ENCODE peak calls at places on chromosomes 3 and 15, in seven cellular contexts. One of them, this sample, is unnamed.

GRCh38 chr15:88897456-88898194 is 2.3 kb upstream of the HAPLN3 start:
- DNase-seq in mesendoderm: peak; percentile 54
- DNase-seq in body of pancreas: peak; percentile 88
- DNase-seq in uterus: peak; percentile 87
- DNase-seq in upper lobe of right lung: peak; percentile 91
- DNase-seq in hepatocyte: peak; percentile 95
- DNase-seq in CD4-positive, CD25-positive, alpha-beta regulatory T cell: peak; percentile 76
- DNase-seq in this sample: peak; percentile 58

GRCh38 chr3:150083653-150084037 is 113.0 kb upstream of the PFN2 start:
- DNase-seq in mesendoderm: no peak
- DNase-seq in body of pancreas: no peak
- DNase-seq in uterus: peak; percentile 22
- DNase-seq in upper lobe of right lung: no peak
- DNase-seq in hepatocyte: peak; percentile 48
- DNase-seq in CD4-positive, CD25-positive, alpha-beta regulatory T cell: no peak
- DNase-seq in this sample: no peak

GRCh38 chr3:138673641-138674040 is 65.1 kb downstream of the FAIM start:
- DNase-seq in mesendoderm: peak; percentile 81
- DNase-seq in body of pancreas: no peak
- DNase-seq in uterus: no peak
- DNase-seq in upper lobe of right lung: no peak
- DNase-seq in hepatocyte: peak; percentile 28
- DNase-seq in CD4-positive, CD25-positive, alpha-beta regulatory T cell: no peak
- DNase-seq in this sample: no peak

GRCh38 chr3:110811050-110811449 is 260.6 kb upstream of the NECTIN3 start:
- DNase-seq in mesendoderm: no peak
- DNase-seq in body of pancreas: no peak
- DNase-seq in uterus: no peak
- DNase-seq in upper lobe of right lung: no peak
- DNase-seq in hepatocyte: no peak
- DNase-seq in CD4-positive, CD25-positive, alpha-beta regulatory T cell: no peak
- DNase-seq in this sample: no peak

GRCh38 chr15:92747047-92747446 is 91.5 kb upstream of the FAM174B start:
- DNase-seq in mesendoderm: peak; percentile 34
- DNase-seq in body of pancreas: no peak
- DNase-seq in uterus: no peak
- DNase-seq in upper lobe of right lung: no peak
- DNase-seq in hepatocyte: no peak
- DNase-seq in CD4-positive, CD25-positive, alpha-beta regulatory T cell: no peak
- DNase-seq in this sample: no peak

GRCh38 chr3:107142786-107143185 is 234.5 kb upstream of the CCDC54 start:
- DNase-seq in mesendoderm: peak; percentile 87
- DNase-seq in body of pancreas: no peak
- DNase-seq in uterus: no peak
- DNase-seq in upper lobe of right lung: no peak
- DNase-seq in hepatocyte: no peak
- DNase-seq in CD4-positive, CD25-positive, alpha-beta regulatory T cell: no peak
- DNase-seq in this sample: no peak

GRCh38 chr3:168030488-168031054 is 65.2 kb downstream of the GOLIM4 start:
- DNase-seq in mesendoderm: no peak
- DNase-seq in body of pancreas: no peak
- DNase-seq in uterus: no peak
- DNase-seq in upper lobe of right lung: no peak
- DNase-seq in hepatocyte: no peak
- DNase-seq in CD4-positive, CD25-positive, alpha-beta regulatory T cell: no peak
- DNase-seq in this sample: no peak

GRCh38 chr15:75149911-75150709 is 51.6 kb upstream of the C15orf39 start:
- DNase-seq in mesendoderm: no peak
- DNase-seq in body of pancreas: no peak
- DNase-seq in uterus: no peak
- DNase-seq in upper lobe of right lung: no peak
- DNase-seq in hepatocyte: no peak
- DNase-seq in CD4-positive, CD25-positive, alpha-beta regulatory T cell: peak; percentile 28
- DNase-seq in this sample: no peak

GRCh38 chr15:85404922-85405293 is 24.5 kb downstream of the AKAP13 start:
- DNase-seq in mesendoderm: no peak
- DNase-seq in body of pancreas: no peak
- DNase-seq in uterus: no peak
- DNase-seq in upper lobe of right lung: no peak
- DNase-seq in hepatocyte: no peak
- DNase-seq in CD4-positive, CD25-positive, alpha-beta regulatory T cell: no peak
- DNase-seq in this sample: no peak

GRCh38 chr3:179088306-179088705 is 16.7 kb upstream of the ZMAT3 start:
- DNase-seq in mesendoderm: peak; percentile 22
- DNase-seq in body of pancreas: no peak
- DNase-seq in uterus: no peak
- DNase-seq in upper lobe of right lung: no peak
- DNase-seq in hepatocyte: no peak
- DNase-seq in CD4-positive, CD25-positive, alpha-beta regulatory T cell: peak; percentile 27
- DNase-seq in this sample: no peak

GRCh38 chr3:110568246-110568645 is 503.4 kb upstream of the NECTIN3 start:
- DNase-seq in mesendoderm: no peak
- DNase-seq in body of pancreas: no peak
- DNase-seq in uterus: no peak
- DNase-seq in upper lobe of right lung: no peak
- DNase-seq in hepatocyte: no peak
- DNase-seq in CD4-positive, CD25-positive, alpha-beta regulatory T cell: no peak
- DNase-seq in this sample: no peak

GRCh38 chr15:32952062-32952461 is 234.3 kb downstream of the GREM1 start:
- DNase-seq in mesendoderm: no peak
- DNase-seq in body of pancreas: no peak
- DNase-seq in uterus: no peak
- DNase-seq in upper lobe of right lung: no peak
- DNase-seq in hepatocyte: no peak
- DNase-seq in CD4-positive, CD25-positive, alpha-beta regulatory T cell: no peak
- DNase-seq in this sample: no peak

GRCh38 chr3:36904641-36905040 is 40.2 kb downstream of the TRANK1 start:
- DNase-seq in mesendoderm: peak; percentile 66
- DNase-seq in body of pancreas: peak; percentile 25
- DNase-seq in uterus: no peak
- DNase-seq in upper lobe of right lung: no peak
- DNase-seq in hepatocyte: no peak
- DNase-seq in CD4-positive, CD25-positive, alpha-beta regulatory T cell: no peak
- DNase-seq in this sample: no peak

GRCh38 chr3:167184511-167184910 is 195.6 kb downstream of the ZBBX start:
- DNase-seq in mesendoderm: peak; percentile 68
- DNase-seq in body of pancreas: peak; percentile 9
- DNase-seq in uterus: no peak
- DNase-seq in upper lobe of right lung: no peak
- DNase-seq in hepatocyte: peak; percentile 12
- DNase-seq in CD4-positive, CD25-positive, alpha-beta regulatory T cell: no peak
- DNase-seq in this sample: no peak

GRCh38 chr15:66085128-66085527 is 168.4 kb downstream of the MEGF11 start:
- DNase-seq in mesendoderm: peak; percentile 53
- DNase-seq in body of pancreas: no peak
- DNase-seq in uterus: no peak
- DNase-seq in upper lobe of right lung: no peak
- DNase-seq in hepatocyte: no peak
- DNase-seq in CD4-positive, CD25-positive, alpha-beta regulatory T cell: peak; percentile 17
- DNase-seq in this sample: no peak

GRCh38 chr3:68705695-68706429 is 226.5 kb downstream of the TAFA4 start:
- DNase-seq in mesendoderm: peak; percentile 65
- DNase-seq in body of pancreas: no peak
- DNase-seq in uterus: no peak
- DNase-seq in upper lobe of right lung: no peak
- DNase-seq in hepatocyte: peak; percentile 41
- DNase-seq in CD4-positive, CD25-positive, alpha-beta regulatory T cell: no peak
- DNase-seq in this sample: peak; percentile 11

GRCh38 chr3:156725706-156726105 is 51.3 kb downstream of the TIPARP start:
- DNase-seq in mesendoderm: no peak
- DNase-seq in body of pancreas: no peak
- DNase-seq in uterus: no peak
- DNase-seq in upper lobe of right lung: no peak
- DNase-seq in hepatocyte: peak; percentile 39
- DNase-seq in CD4-positive, CD25-positive, alpha-beta regulatory T cell: no peak
- DNase-seq in this sample: no peak

GRCh38 chr15:74121040-74121439 is 9.3 kb upstream of the ISLR2 start:
- DNase-seq in mesendoderm: no peak
- DNase-seq in body of pancreas: no peak
- DNase-seq in uterus: no peak
- DNase-seq in upper lobe of right lung: no peak
- DNase-seq in hepatocyte: no peak
- DNase-seq in CD4-positive, CD25-positive, alpha-beta regulatory T cell: no peak
- DNase-seq in this sample: no peak

GRCh38 chr3:8618950-8619349 is 25.6 kb downstream of the SSUH2 start:
- DNase-seq in mesendoderm: no peak
- DNase-seq in body of pancreas: no peak
- DNase-seq in uterus: no peak
- DNase-seq in upper lobe of right lung: no peak
- DNase-seq in hepatocyte: no peak
- DNase-seq in CD4-positive, CD25-positive, alpha-beta regulatory T cell: no peak
- DNase-seq in this sample: no peak

GRCh38 chr3:52086939-52087675 is 30.7 kb upstream of the DUSP7 start:
- DNase-seq in mesendoderm: no peak
- DNase-seq in body of pancreas: no peak
- DNase-seq in uterus: no peak
- DNase-seq in upper lobe of right lung: peak; percentile 69
- DNase-seq in hepatocyte: no peak
- DNase-seq in CD4-positive, CD25-positive, alpha-beta regulatory T cell: peak; percentile 28
- DNase-seq in this sample: no peak

GRCh38 chr3:183350164-183350563 is 78.3 kb downstream of the MCF2L2 start:
- DNase-seq in mesendoderm: peak; percentile 9
- DNase-seq in body of pancreas: no peak
- DNase-seq in uterus: no peak
- DNase-seq in upper lobe of right lung: no peak
- DNase-seq in hepatocyte: no peak
- DNase-seq in CD4-positive, CD25-positive, alpha-beta regulatory T cell: peak; percentile 47
- DNase-seq in this sample: no peak

GRCh38 chr3:139241783-139242182 is 102.0 kb upstream of the MRPS22 start:
- DNase-seq in mesendoderm: no peak
- DNase-seq in body of pancreas: no peak
- DNase-seq in uterus: no peak
- DNase-seq in upper lobe of right lung: no peak
- DNase-seq in hepatocyte: no peak
- DNase-seq in CD4-positive, CD25-positive, alpha-beta regulatory T cell: no peak
- DNase-seq in this sample: no peak

GRCh38 chr3:46692566-46692983 is 904 bp downstream of the ALS2CL start:
- DNase-seq in mesendoderm: peak; percentile 71
- DNase-seq in body of pancreas: peak; percentile 90
- DNase-seq in uterus: no peak
- DNase-seq in upper lobe of right lung: peak; percentile 94
- DNase-seq in hepatocyte: peak; percentile 90
- DNase-seq in CD4-positive, CD25-positive, alpha-beta regulatory T cell: no peak
- DNase-seq in this sample: no peak
- H3K4me1 ChIP-seq in mesendoderm: peaks cover 3% of the 10 kb centered on the region
- H3K4me1 ChIP-seq in body of pancreas: peaks cover 55% of the 10 kb centered on the region
- H3K4me1 ChIP-seq in uterus: peaks cover 11% of the 10 kb centered on the region
- H3K4me1 ChIP-seq in upper lobe of right lung: peaks cover 65% of the 10 kb centered on the region
- H3K4me1 ChIP-seq in hepatocyte: peaks cover 12% of the 10 kb centered on the region
- H3K4me1 ChIP-seq in CD4-positive, CD25-positive, alpha-beta regulatory T cell: peaks cover 57% of the 10 kb centered on the region
- H3K4me1 ChIP-seq in this sample: peaks cover 66% of the 10 kb centered on the region

GRCh38 chr3:104353951-104354350 is 1012.8 kb upstream of the ALCAM start:
- DNase-seq in mesendoderm: no peak
- DNase-seq in body of pancreas: no peak
- DNase-seq in uterus: no peak
- DNase-seq in upper lobe of right lung: no peak
- DNase-seq in hepatocyte: no peak
- DNase-seq in CD4-positive, CD25-positive, alpha-beta regulatory T cell: no peak
- DNase-seq in this sample: no peak

GRCh38 chr3:104360038-104360437 is 1006.7 kb upstream of the ALCAM start:
- DNase-seq in mesendoderm: no peak
- DNase-seq in body of pancreas: no peak
- DNase-seq in uterus: no peak
- DNase-seq in upper lobe of right lung: no peak
- DNase-seq in hepatocyte: no peak
- DNase-seq in CD4-positive, CD25-positive, alpha-beta regulatory T cell: no peak
- DNase-seq in this sample: no peak

GRCh38 chr3:104362319-104362718 is 1004.4 kb upstream of the ALCAM start:
- DNase-seq in mesendoderm: no peak
- DNase-seq in body of pancreas: no peak
- DNase-seq in uterus: no peak
- DNase-seq in upper lobe of right lung: no peak
- DNase-seq in hepatocyte: no peak
- DNase-seq in CD4-positive, CD25-positive, alpha-beta regulatory T cell: no peak
- DNase-seq in this sample: no peak

DNA sequence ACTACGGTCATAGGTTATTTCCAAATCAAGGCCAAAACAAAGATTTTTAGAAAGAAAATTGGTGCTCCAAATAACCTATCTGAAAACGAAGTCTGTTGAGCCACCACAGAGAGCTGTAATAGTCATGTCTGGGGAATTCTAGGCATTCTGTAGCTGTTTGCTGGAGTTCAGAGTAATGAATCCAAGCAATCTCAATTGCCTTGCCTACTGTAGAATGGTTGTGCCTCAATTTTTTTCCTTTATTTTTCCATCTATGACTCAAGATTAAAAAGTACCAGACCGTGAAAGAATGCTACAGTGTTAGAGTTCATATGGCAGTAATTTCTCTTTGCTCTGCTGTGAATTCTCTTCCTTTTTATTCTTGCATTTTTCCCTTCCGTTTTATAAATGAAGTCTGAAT is 1007.2 kb upstream of the ALCAM start:
- DNase-seq in mesendoderm: peak; percentile 72
- DNase-seq in body of pancreas: no peak
- DNase-seq in uterus: no peak
- DNase-seq in upper lobe of right lung: no peak
- DNase-seq in hepatocyte: peak; percentile 19
- DNase-seq in CD4-positive, CD25-positive, alpha-beta regulatory T cell: no peak
- DNase-seq in this sample: no peak
- H3K4me3 ChIP-seq in mesendoderm: no peak overlapping the region
- H3K4me3 ChIP-seq in body of pancreas: no peak overlapping the region
- H3K4me3 ChIP-seq in uterus: no peak overlapping the region
- H3K4me3 ChIP-seq in upper lobe of right lung: no peak overlapping the region
- H3K4me3 ChIP-seq in hepatocyte: no peak overlapping the region
- H3K4me3 ChIP-seq in CD4-positive, CD25-positive, alpha-beta regulatory T cell: no peak overlapping the region
- H3K4me3 ChIP-seq in this sample: no peak overlapping the region

GRCh38 chr3:124763644-124764358 is 33.5 kb downstream of the UMPS start:
- DNase-seq in mesendoderm: no peak
- DNase-seq in body of pancreas: no peak
- DNase-seq in uterus: no peak
- DNase-seq in upper lobe of right lung: no peak
- DNase-seq in hepatocyte: no peak
- DNase-seq in CD4-positive, CD25-positive, alpha-beta regulatory T cell: no peak
- DNase-seq in this sample: no peak

GRCh38 chr3:124761250-124761796 is 31.1 kb downstream of the UMPS start:
- DNase-seq in mesendoderm: peak; percentile 83
- DNase-seq in body of pancreas: peak; percentile 90
- DNase-seq in uterus: peak; percentile 93
- DNase-seq in upper lobe of right lung: peak; percentile 88
- DNase-seq in hepatocyte: peak; percentile 90
- DNase-seq in CD4-positive, CD25-positive, alpha-beta regulatory T cell: peak; percentile 77
- DNase-seq in this sample: peak; percentile 83

GRCh38 chr3:124761935-124762334 is 31.7 kb downstream of the UMPS start:
- DNase-seq in mesendoderm: no peak
- DNase-seq in body of pancreas: no peak
- DNase-seq in uterus: no peak
- DNase-seq in upper lobe of right lung: no peak
- DNase-seq in hepatocyte: no peak
- DNase-seq in CD4-positive, CD25-positive, alpha-beta regulatory T cell: no peak
- DNase-seq in this sample: no peak

GRCh38 chr3:124763206-124763605 is 33.0 kb downstream of the UMPS start:
- DNase-seq in mesendoderm: no peak
- DNase-seq in body of pancreas: no peak
- DNase-seq in uterus: no peak
- DNase-seq in upper lobe of right lung: no peak
- DNase-seq in hepatocyte: no peak
- DNase-seq in CD4-positive, CD25-positive, alpha-beta regulatory T cell: no peak
- DNase-seq in this sample: no peak

GRCh38 chr3:124762612-124763011 is 32.4 kb downstream of the UMPS start:
- DNase-seq in mesendoderm: no peak
- DNase-seq in body of pancreas: no peak
- DNase-seq in uterus: no peak
- DNase-seq in upper lobe of right lung: no peak
- DNase-seq in hepatocyte: no peak
- DNase-seq in CD4-positive, CD25-positive, alpha-beta regulatory T cell: no peak
- DNase-seq in this sample: no peak
- H3K36me3 ChIP-seq in mesendoderm: peaks cover 34% of the 10 kb centered on the region
- H3K36me3 ChIP-seq in body of pancreas: no peaks in the 10 kb centered on the region
- H3K36me3 ChIP-seq in uterus: no peaks in the 10 kb centered on the region
- H3K36me3 ChIP-seq in upper lobe of right lung: peaks cover 38% of the 10 kb centered on the region
- H3K36me3 ChIP-seq in hepatocyte: no peaks in the 10 kb centered on the region
- H3K36me3 ChIP-seq in CD4-positive, CD25-positive, alpha-beta regulatory T cell: no peaks in the 10 kb centered on the region
- H3K36me3 ChIP-seq in this sample: peaks cover 47% of the 10 kb centered on the region

GRCh38 chr15:42403389-42403788 is 44.1 kb downstream of the CAPN3 start:
- DNase-seq in mesendoderm: no peak
- DNase-seq in body of pancreas: no peak
- DNase-seq in uterus: no peak
- DNase-seq in upper lobe of right lung: no peak
- DNase-seq in hepatocyte: no peak
- DNase-seq in CD4-positive, CD25-positive, alpha-beta regulatory T cell: no peak
- DNase-seq in this sample: no peak
- H3K4me1 ChIP-seq in mesendoderm: no peaks in the 10 kb centered on the region
- H3K4me1 ChIP-seq in body of pancreas: no peaks in the 10 kb centered on the region
- H3K4me1 ChIP-seq in uterus: no peaks in the 10 kb centered on the region
- H3K4me1 ChIP-seq in upper lobe of right lung: no peaks in the 10 kb centered on the region
- H3K4me1 ChIP-seq in hepatocyte: no peaks in the 10 kb centered on the region
- H3K4me1 ChIP-seq in CD4-positive, CD25-positive, alpha-beta regulatory T cell: no peaks in the 10 kb centered on the region
- H3K4me1 ChIP-seq in this sample: no peaks in the 10 kb centered on the region